ENCODE peak calls at places on chromosomes 7 and 10, in six cellular contexts. D is AML-193, L is AG08396, N is OCI-LY7, P is natural killer cell, Z is neural progenitor cell. E is an unnamed sample.

GRCh38 chr10:74669210-74669609 is 157.2 kb upstream of the KAT6B start:
- DNase-seq in D (no peak), N (no peak), Z (no peak), L (no peak), P (no peak), E (no peak)

GRCh38 chr7:1563939-1564602 is 5.8 kb downstream of the PSMG3 start:
- DNase-seq in D (no peak), Z (no peak), N (no peak), P (no peak), L (no peak), E (no peak)

GRCh38 chr7:115086146-115086841 is 164.4 kb downstream of the MDFIC start:
- DNase-seq in D (no peak), N (no peak), P (no peak), L (no peak), Z (no peak), E (no peak)

GRCh38 chr10:63348210-63348850 is 117.4 kb downstream of the JMJD1C start:
- DNase-seq in L (no peak), P (no peak), N (no peak), D (no peak), Z (no peak), E (no peak)

GRCh38 chr10:45061982-45062381 is 61.3 kb downstream of the ZNF22 start:
- DNase-seq in N (no peak), L (no peak), P (no peak), D (no peak), Z (no peak), E (peak)

GRCh38 chr7:136555933-136556332 is 312.5 kb upstream of the CHRM2 start:
- DNase-seq in P (no peak), D (no peak), L (no peak), Z (peak), N (no peak), E (no peak)

GRCh38 chr7:120444650-120445049 is 171.7 kb downstream of the KCND2 start:
- DNase-seq in D (no peak), P (no peak), Z (no peak), L (no peak), N (no peak), E (no peak)

GRCh38 chr7:100969066-100969615 is at the start of gene MUC12:
- DNase-seq in Z (no peak), P (no peak), D (no peak), N (no peak), L (no peak), E (no peak)

GRCh38 chr10:74977072-74977471 is 134.4 kb upstream of the SAMD8 start:
- DNase-seq in L (no peak), Z (no peak), P (no peak), N (no peak), D (no peak), E (no peak)

GRCh38 chr10:131656009-131656408 is 244.8 kb upstream of the PPP2R2D start:
- DNase-seq in N (no peak), Z (no peak), P (no peak), D (no peak), L (no peak), E (no peak)

GRCh38 chr10:11714750-11715365 is 27.3 kb upstream of the ECHDC3 start:
- DNase-seq in P (no peak), N (no peak), Z (no peak), L (no peak), D (no peak), E (no peak)

GRCh38 chr10:108465871-108466641 is 1301.5 kb upstream of the SORCS1 start:
- DNase-seq in D (no peak), P (no peak), L (peak), N (no peak), Z (peak), E (peak)

GRCh38 chr10:118342638-118343020 is 505 bp upstream of the FAM204A start:
- DNase-seq in L (no peak), N (no peak), Z (no peak), P (no peak), D (no peak), E (peak)

GRCh38 chr7:120114626-120115025 is 158.3 kb upstream of the KCND2 start:
- DNase-seq in Z (no peak), L (no peak), P (no peak), N (no peak), D (no peak), E (no peak)

GRCh38 chr7:91357929-91358328 is 93.7 kb downstream of the FZD1 start:
- DNase-seq in L (no peak), Z (no peak), D (no peak), N (no peak), P (no peak), E (no peak)

GRCh38 chr10:131970946-131971345 is 10.8 kb downstream of the BNIP3 start:
- DNase-seq in Z (no peak), D (no peak), P (no peak), N (no peak), L (no peak), E (no peak)

GRCh38 chr7:7956531-7957221 is 11.9 kb upstream of the GLCCI1 start:
- DNase-seq in Z (no peak), L (no peak), P (no peak), N (no peak), D (no peak), E (no peak)

GRCh38 chr10:13001041-13001886 is at the start of gene CCDC3:
- DNase-seq in D (no peak), N (no peak), Z (peak), P (no peak), L (peak), E (peak)

GRCh38 chr10:2835950-2836349 is 231.4 kb upstream of the PFKP start:
- DNase-seq in N (no peak), L (no peak), Z (no peak), D (no peak), P (no peak), E (no peak)

GRCh38 chr7:82291931-82292330 is 151.6 kb downstream of the CACNA2D1 start:
- DNase-seq in Z (no peak), P (no peak), N (no peak), D (no peak), L (no peak), E (no peak)

GRCh38 chr7:101550641-101551531 is 78.2 kb downstream of the MYL10 start:
- DNase-seq in N (no peak), D (no peak), P (no peak), L (no peak), Z (peak), E (peak)

GRCh38 chr7:24587853-24588252 is 14.6 kb downstream of the PALS2 start:
- DNase-seq in Z (peak), P (peak), D (no peak), L (no peak), N (peak), E (peak)

E was measured in GM23338.